ENCODE peak calls at places on chromosomes 4 and X, in six cellular contexts. H is kidney epithelial cell, Q is WERI-Rb-1, D is heart left ventricle, O is adrenal gland, J is GM06990. E is an unnamed sample.

GRCh38 chr4:38119663-38120374 is 159.6 kb downstream of the PTTG2 start:
- DNase-seq in H (peak), Q (peak), D (no peak), O (no peak), J (no peak), E (peak)

GRCh38 chrX:17844236-17844635 is 16.9 kb downstream of the RAI2 start:
- DNase-seq in H (no peak), Q (no peak), D (no peak), O (no peak), J (no peak), E (no peak)

GRCh38 chr4:116055857-116056827 is 942.7 kb upstream of the NDST4 start:
- DNase-seq in H (no peak), Q (no peak), D (no peak), O (no peak), J (no peak), E (peak)

GRCh38 chr4:110865611-110866254 is 242.9 kb upstream of the PITX2 start:
- DNase-seq in H (peak), Q (no peak), D (no peak), O (no peak), J (no peak), E (peak)

GRCh38 chr4:31052519-31052918 is 332.4 kb downstream of the PCDH7 start:
- DNase-seq in H (no peak), Q (no peak), D (no peak), O (no peak), J (no peak), E (no peak)

GRCh38 chr4:27811928-27812327 is 951.3 kb downstream of the STIM2 start:
- DNase-seq in H (no peak), Q (no peak), D (no peak), O (no peak), J (no peak), E (no peak)

GRCh38 chr4:190017357-190018200 is 9.5 kb downstream of the FRG2 start:
- DNase-seq in H (no peak), Q (no peak), D (no peak), O (no peak), J (no peak), E (peak)

GRCh38 chrX:130994671-130995070 is 63.5 kb upstream of the ARHGAP36 start:
- DNase-seq in H (no peak), Q (peak), D (no peak), O (no peak), J (no peak), E (peak)

GRCh38 chr4:57553695-57554094 is 443.5 kb upstream of the IGFBP7 start:
- DNase-seq in H (no peak), Q (no peak), D (no peak), O (no peak), J (no peak), E (no peak)
- TF ChIP-seq CTCF in H (no peak), Q (no peak), D (no peak), O (no peak), J (no peak), E (no peak)

GRCh38 chr4:7037425-7037824 is 5.7 kb upstream of the TADA2B start:
- DNase-seq in H (no peak), Q (no peak), D (no peak), O (no peak), J (no peak), E (no peak)
- TF ChIP-seq CTCF in H (no peak), Q (peak), D (no peak), O (no peak), J (peak), E (no peak)

GRCh38 chrX:54093159-54093558 is 48.9 kb upstream of the PHF8 start:
- DNase-seq in H (no peak), Q (no peak), D (no peak), O (no peak), J (no peak), E (peak)
- TF ChIP-seq CTCF in H (no peak), Q (no peak), D (no peak), O (no peak), J (no peak), E (no peak)

GRCh38 chr4:112633477-112634235 is 3.1 kb downstream of the ZGRF1 start:
- DNase-seq in H (no peak), Q (no peak), D (no peak), O (no peak), J (peak), E (peak)
- TF ChIP-seq CTCF in H (peak), Q (peak), D (peak), O (peak), J (peak), E (peak)

DNA sequence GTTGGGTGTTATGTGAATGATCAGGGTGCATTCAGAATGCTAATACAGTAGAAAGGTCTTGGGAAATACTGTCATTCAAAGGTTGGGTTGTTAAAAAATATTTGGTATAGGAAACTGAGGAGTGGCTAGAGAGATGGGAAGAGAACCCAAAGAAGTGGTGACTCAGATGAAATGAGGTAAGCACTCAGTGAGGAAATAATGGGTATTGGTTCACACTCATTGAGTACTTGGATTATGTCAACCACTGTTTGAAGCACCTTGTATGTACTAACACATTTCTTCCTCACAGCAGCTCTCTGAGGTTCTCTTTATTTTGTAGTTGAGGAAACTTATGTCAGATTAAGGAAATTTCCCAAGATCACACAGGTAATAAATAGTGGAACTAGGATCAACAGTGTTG is 40.8 kb upstream of the NUDT6 start:
- DNase-seq in H (no peak), Q (no peak), D (no peak), O (no peak), J (no peak), E (peak)
- TF ChIP-seq CTCF in H (no peak), Q (no peak), D (no peak), O (no peak), J (no peak), E (no peak)

E was measured in foreskin fibroblast.